ENCODE peak calls at places on chromosomes 2 and 18, in eight cellular contexts. P is A549, G is SK-N-SH, T is HCT116, Q is K562, Y is GM23338, M is Panc1, E is HepG2. A is an unnamed sample.

GRCh38 chr2:148527488-148528340 is 116.8 kb upstream of the EPC2 start:
- DNase-seq in P (no peak), G (no peak), T (no peak), Q (no peak), Y (no peak), M (no peak), E (no peak), A (no peak)

GRCh38 chr2:191036365-191036764 is 22.4 kb upstream of the STAT1 start:
- DNase-seq in P (no peak), G (no peak), T (no peak), Q (no peak), Y (no peak), M (no peak), E (no peak), A (no peak)

GRCh38 chr2:73983322-73984202 is 1.1 kb upstream of the TET3 start:
- DNase-seq in P (peak), G (peak), T (peak), Q (peak), Y (peak), M (no peak), E (peak), A (peak)

GRCh38 chr2:100178085-100178788 is 35.8 kb upstream of the AFF3 start:
- DNase-seq in P (peak), G (peak), T (peak), Q (peak), Y (peak), M (peak), E (peak), A (no peak)

GRCh38 chr18:79300382-79300781 is 95.3 kb upstream of the NFATC1 start:
- DNase-seq in P (no peak), G (no peak), T (no peak), Q (no peak), Y (no peak), M (no peak), E (no peak), A (no peak)

GRCh38 chr2:63590621-63591408 is 2.1 kb downstream of the MDH1 start:
- DNase-seq in P (no peak), G (no peak), T (no peak), Q (peak), Y (no peak), M (no peak), E (peak), A (peak)

GRCh38 chr18:21393986-21394385 is 152.0 kb downstream of the GREB1L start:
- DNase-seq in P (no peak), G (no peak), T (no peak), Q (no peak), Y (no peak), M (no peak), E (no peak), A (no peak)

GRCh38 chr2:16109368-16109820 is 169.0 kb downstream of the MYCN start:
- DNase-seq in P (no peak), G (no peak), T (no peak), Q (no peak), Y (no peak), M (no peak), E (no peak), A (no peak)

GRCh38 chr2:6917071-6917760 is at the start of gene RNF144A:
- DNase-seq in P (peak), G (peak), T (no peak), Q (peak), Y (peak), M (no peak), E (no peak), A (no peak)

GRCh38 chr2:162022290-162022945 is 51.6 kb downstream of the DPP4 start:
- DNase-seq in P (no peak), G (no peak), T (no peak), Q (no peak), Y (no peak), M (no peak), E (peak), A (no peak)

GRCh38 chr2:91975130-91975491 is 2896.1 kb upstream of the TEKT4 start:
- DNase-seq in P (no peak), G (no peak), T (no peak), Q (no peak), Y (no peak), M (no peak), E (no peak), A (no peak)

GRCh38 chr18:61651880-61652268 is 240.9 kb downstream of the RNF152 start:
- DNase-seq in P (no peak), G (no peak), T (no peak), Q (no peak), Y (no peak), M (no peak), E (no peak), A (no peak)

GRCh38 chr2:46805401-46805951 is 110.1 kb downstream of the MCFD2 start:
- DNase-seq in P (no peak), G (peak), T (no peak), Q (no peak), Y (no peak), M (no peak), E (no peak), A (no peak)

GRCh38 chr2:47528874-47529273 is 125.9 kb downstream of the MSH2 start:
- DNase-seq in P (no peak), G (no peak), T (no peak), Q (no peak), Y (no peak), M (no peak), E (no peak), A (no peak)

GRCh38 chr2:223930002-223930976 is 14.8 kb downstream of the WDFY1 start:
- DNase-seq in P (peak), G (peak), T (no peak), Q (peak), Y (peak), M (no peak), E (peak), A (no peak)

GRCh38 chr2:8285081-8285480 is 396.8 kb upstream of the ID2 start:
- DNase-seq in P (no peak), G (no peak), T (peak), Q (peak), Y (peak), M (no peak), E (peak), A (no peak)

GRCh38 chr2:20625491-20625919 is 25.4 kb downstream of the HS1BP3 start:
- DNase-seq in P (no peak), G (no peak), T (no peak), Q (no peak), Y (no peak), M (no peak), E (no peak), A (no peak)

GRCh38 chr2:162114291-162114690 is 37.8 kb downstream of the GCG start:
- DNase-seq in P (no peak), G (no peak), T (no peak), Q (no peak), Y (no peak), M (no peak), E (no peak), A (no peak)

GRCh38 chr2:234446404-234447076 is 50.3 kb downstream of the ARL4C start:
- DNase-seq in P (no peak), G (no peak), T (no peak), Q (no peak), Y (no peak), M (no peak), E (no peak), A (peak)

GRCh38 chr2:109222825-109223471 is 93.9 kb downstream of the SH3RF3 start:
- DNase-seq in P (no peak), G (no peak), T (no peak), Q (no peak), Y (peak), M (no peak), E (no peak), A (no peak)

GRCh38 chr2:236613607-236614006 is 44.0 kb downstream of the ACKR3 start:
- DNase-seq in P (no peak), G (no peak), T (no peak), Q (no peak), Y (no peak), M (no peak), E (no peak), A (no peak)

DNA sequence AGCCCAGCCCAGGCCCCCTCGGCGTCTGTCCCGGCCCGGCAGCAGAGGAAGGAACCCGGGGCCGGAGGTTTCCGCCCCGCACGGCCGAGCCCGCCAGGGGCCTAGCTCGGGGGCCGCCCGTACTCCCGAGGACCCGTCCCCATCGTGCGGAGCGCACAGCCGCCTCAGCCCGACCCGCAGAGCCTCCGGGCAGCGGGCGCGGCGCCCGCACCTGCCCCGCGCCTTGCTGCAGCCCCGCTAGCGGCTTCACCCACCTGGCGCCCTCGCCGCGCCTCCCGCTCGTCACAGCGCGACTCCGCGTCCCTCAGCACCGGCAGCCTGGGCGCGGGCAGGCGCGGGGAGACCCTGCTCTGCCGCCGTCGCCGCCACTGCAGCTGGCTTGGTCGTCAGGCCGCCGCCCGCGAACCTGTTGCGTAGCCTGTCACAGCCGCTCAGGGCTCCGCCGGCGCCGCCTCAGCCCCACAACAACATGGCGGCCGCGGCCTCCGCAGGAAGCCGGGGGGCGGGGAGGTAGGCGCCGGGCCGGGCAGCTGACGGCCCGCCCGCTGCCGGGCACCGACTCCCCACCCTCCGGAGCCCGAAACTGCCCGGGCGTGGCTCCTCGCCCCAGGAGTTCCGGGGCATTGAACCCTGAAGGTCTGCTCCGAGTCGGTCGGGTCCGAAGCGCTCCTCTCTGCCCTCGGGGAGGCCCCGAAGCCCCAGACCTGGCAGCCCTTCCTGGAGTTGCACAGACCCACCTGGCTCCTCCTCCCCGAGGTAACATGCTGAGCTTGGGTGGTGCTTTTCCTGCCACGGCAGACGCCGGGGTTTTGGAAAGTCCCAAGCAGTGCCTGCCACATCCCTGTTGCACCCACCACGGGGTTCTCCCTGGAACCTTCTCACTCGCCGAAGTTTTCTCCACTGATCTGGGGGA is at the start of gene ITSN2:
- DNase-seq in P (peak), G (peak), T (peak), Q (peak), Y (peak), M (no peak), E (peak), A (peak)
- TF ChIP-seq REST in P (no peak), G (no peak), T (no peak), Q (peak), Y (no peak), M (no peak), E (peak), A (peak)

DNA sequence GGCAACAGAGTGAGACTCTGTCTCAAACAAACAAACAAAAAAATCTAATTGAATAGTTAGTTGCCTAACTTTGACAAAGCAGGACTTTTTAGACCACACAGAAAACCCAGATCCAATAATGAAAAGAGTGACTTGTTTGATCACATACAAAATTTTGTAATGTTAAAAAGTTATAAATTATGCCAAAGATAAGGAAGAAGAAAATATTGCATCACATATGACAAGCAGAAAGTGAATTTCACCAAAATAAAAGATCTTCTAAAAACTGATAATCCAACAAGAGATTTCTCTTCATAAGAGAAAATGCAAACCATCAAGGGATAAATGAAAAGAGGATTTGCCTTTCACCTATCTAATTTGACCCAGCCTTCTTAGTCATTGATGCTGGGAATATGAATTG is 2.8 kb upstream of the RMP24 start:
- DNase-seq in P (no peak), G (no peak), T (no peak), Q (no peak), Y (no peak), M (no peak), E (no peak), A (no peak)
- TF ChIP-seq REST in P (no peak), G (no peak), T (no peak), Q (no peak), Y (no peak), M (no peak), E (no peak), A (no peak)

GRCh38 chr2:39154944-39155343 is 34.1 kb upstream of the SOS1 start:
- DNase-seq in P (no peak), G (no peak), T (no peak), Q (peak), Y (peak), M (no peak), E (no peak), A (no peak)

GRCh38 chr2:39156107-39156506 is 35.3 kb upstream of the SOS1 start:
- DNase-seq in P (no peak), G (no peak), T (no peak), Q (no peak), Y (no peak), M (no peak), E (no peak), A (no peak)

GRCh38 chr2:39153312-39153711 is 32.5 kb upstream of the SOS1 start:
- DNase-seq in P (no peak), G (no peak), T (no peak), Q (no peak), Y (no peak), M (no peak), E (no peak), A (no peak)

GRCh38 chr2:39160982-39161381 is 40.1 kb upstream of the SOS1 start:
- DNase-seq in P (no peak), G (no peak), T (no peak), Q (no peak), Y (no peak), M (no peak), E (no peak), A (no peak)

GRCh38 chr2:39158351-39158750 is 37.5 kb upstream of the SOS1 start:
- DNase-seq in P (no peak), G (no peak), T (no peak), Q (no peak), Y (no peak), M (no peak), E (no peak), A (no peak)
- TF ChIP-seq REST in P (no peak), G (no peak), T (no peak), Q (no peak), Y (no peak), M (no peak), E (no peak), A (no peak)

DNA sequence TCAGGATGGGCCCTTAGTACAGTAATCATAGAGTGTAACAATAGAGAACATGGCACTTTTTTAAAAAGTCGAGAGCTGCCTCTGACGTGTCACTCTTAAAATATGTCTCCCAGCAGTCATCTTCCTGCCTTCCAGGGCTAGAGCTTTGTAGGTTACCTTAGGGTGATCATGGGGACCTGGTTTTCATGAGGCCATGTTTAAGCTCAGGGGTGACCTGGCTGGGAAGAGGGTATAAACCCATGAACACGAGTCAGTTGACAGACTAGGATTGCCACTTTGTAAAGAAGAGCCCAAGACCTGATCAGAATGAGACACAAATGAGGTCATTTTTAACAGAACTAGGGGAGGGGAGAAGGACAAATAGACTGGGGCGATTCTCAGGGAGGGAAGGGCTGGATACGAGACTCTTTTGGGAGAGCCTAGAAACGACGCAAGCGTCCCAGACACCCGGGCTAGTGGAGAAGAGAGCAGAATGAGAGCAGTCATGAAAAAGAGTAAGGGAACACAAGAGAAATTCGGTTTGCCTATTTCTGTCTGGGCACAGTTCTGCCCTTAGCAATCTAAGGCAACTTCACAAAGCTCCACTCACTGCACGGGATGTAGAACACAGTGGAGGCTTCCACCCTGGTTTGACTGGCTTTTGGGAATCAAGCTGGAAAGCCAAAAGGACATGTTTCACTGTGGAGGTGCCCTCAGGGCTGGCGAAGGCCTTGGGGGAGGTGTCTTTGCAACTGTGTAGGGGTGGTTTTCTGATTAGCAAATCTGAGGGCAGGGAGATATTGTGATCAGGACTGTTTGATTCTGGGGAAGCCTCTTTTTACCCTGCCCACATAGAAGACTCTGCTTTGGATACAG is 1.8 kb upstream of the RAB31 start:
- DNase-seq in P (no peak), G (no peak), T (no peak), Q (peak), Y (no peak), M (no peak), E (no peak), A (no peak)
- TF ChIP-seq REST in P (no peak), G (no peak), T (no peak), Q (no peak), Y (no peak), M (no peak), E (no peak), A (no peak)

A was measured in HL-60.